ENCODE peak calls at places on chromosomes 11 and 22, in seven cellular contexts. H is fibroblast of the aortic adventitia, N is caudate nucleus, K is anterior cingulate cortex, G is AG04449, X is GM13976, V is psoas muscle. Y is an unnamed sample.

GRCh38 chr22:17268501-17269223 is 49.4 kb upstream of the ADA2 start:
- DNase-seq in H (no peak), N (no peak), K (no peak), G (no peak), X (peak), V (no peak), Y (no peak)

GRCh38 chr11:128251140-128251539 is 336.2 kb downstream of the ETS1 start:
- DNase-seq in H (peak), N (no peak), K (no peak), G (peak), X (no peak), V (no peak), Y (no peak)

GRCh38 chr11:69670158-69670845 is 4.9 kb downstream of the LTO1 start:
- DNase-seq in H (peak), N (peak), K (peak), G (peak), X (peak), V (peak), Y (peak)

GRCh38 chr11:17673951-17674350 is 45.4 kb upstream of the MYOD1 start:
- DNase-seq in H (peak), N (no peak), K (no peak), G (no peak), X (no peak), V (no peak), Y (no peak)

GRCh38 chr11:76653674-76654309 is 16.8 kb downstream of the LRRC32 start:
- DNase-seq in H (peak), N (no peak), K (no peak), G (no peak), X (no peak), V (peak), Y (no peak)

GRCh38 chr22:38075105-38075825 is 8.7 kb downstream of the SLC16A8 start:
- DNase-seq in H (no peak), N (no peak), K (no peak), G (no peak), X (no peak), V (peak), Y (no peak)

GRCh38 chr22:19761500-19762314 is 1.1 kb downstream of the TBX1 start:
- DNase-seq in H (no peak), N (no peak), K (no peak), G (no peak), X (no peak), V (no peak), Y (no peak)

GRCh38 chr11:5369793-5370192 is 13.8 kb upstream of the OR51M1 start:
- DNase-seq in H (peak), N (no peak), K (no peak), G (peak), X (peak), V (no peak), Y (no peak)

GRCh38 chr22:23179381-23180294 is 671 bp upstream of the BCR start:
- DNase-seq in H (no peak), N (peak), K (peak), G (no peak), X (no peak), V (peak), Y (peak)

GRCh38 chr11:77035580-77035979 is 1.4 kb downstream of the B3GNT6 start:
- DNase-seq in H (no peak), N (no peak), K (no peak), G (no peak), X (no peak), V (no peak), Y (no peak)

GRCh38 chr11:68373810-68374501 is 61.6 kb downstream of the LRP5 start:
- DNase-seq in H (peak), N (peak), K (no peak), G (no peak), X (no peak), V (peak), Y (no peak)

GRCh38 chr11:14249121-14249963 is 109.6 kb downstream of the RRAS2 start:
- DNase-seq in H (peak), N (peak), K (peak), G (no peak), X (peak), V (peak), Y (peak)

GRCh38 chr22:49351761-49352221 is 475.9 kb downstream of the BRD1 start:
- DNase-seq in H (no peak), N (no peak), K (no peak), G (no peak), X (no peak), V (no peak), Y (no peak)

GRCh38 chr22:27474711-27475547 is 326.6 kb downstream of the MN1 start:
- DNase-seq in H (peak), N (peak), K (no peak), G (peak), X (no peak), V (no peak), Y (no peak)

Y was measured in activated naive CD8-positive, alpha-beta T cell treated with anti-CD3 and anti-CD28 coated beads, Interleukin-2, amount 50 U/mL, for 24 hours.